ENCODE peak calls at places on chromosomes 16 and 17, in six cellular contexts. F, W, E, B, T and M are unnamed samples.
A peak's percentile ranks its signal among the peaks of the same experiment; 100 is the strongest.

GRCh38 chr16:1256874-1257322 is 1.0 kb downstream of the TPSD1 start:
- DNase-seq in F (no peak), W (no peak), E (no peak), B (no peak), T (no peak), M (no peak)

GRCh38 chr17:29709861-29710849 is 87.4 kb upstream of the CORO6 start:
- DNase-seq in F (peak; percentile 52), W (peak; percentile 63), E (peak; percentile 48), B (no peak), T (no peak), M (no peak)

GRCh38 chr17:20300399-20301037 is 166.8 kb downstream of the LGALS9B start:
- DNase-seq in F (peak; percentile 95), W (peak; percentile 66), E (peak; percentile 80), B (no peak), T (no peak), M (no peak)

GRCh38 chr16:86609115-86609514 is 30.8 kb downstream of the FOXL1 start:
- DNase-seq in F (peak; percentile 94), W (peak; percentile 60), E (peak; percentile 92), B (no peak), T (no peak), M (no peak)

GRCh38 chr16:89200124-89200849 is at the start of gene SLC22A31:
- DNase-seq in F (no peak), W (no peak), E (no peak), B (no peak), T (no peak), M (peak; percentile 42)

GRCh38 chr16:47310792-47311211 is 150.1 kb downstream of the ITFG1 start:
- DNase-seq in F (no peak), W (no peak), E (no peak), B (no peak), T (no peak), M (no peak)

GRCh38 chr17:79454826-79455225 is 156.0 kb downstream of the RBFOX3 start:
- DNase-seq in F (no peak), W (no peak), E (no peak), B (no peak), T (no peak), M (no peak)

GRCh38 chr16:54867302-54867832 is 63.3 kb upstream of the IRX5 start:
- DNase-seq in F (no peak), W (no peak), E (no peak), B (no peak), T (no peak), M (no peak)

GRCh38 chr17:78716814-78717393 is 65.2 kb downstream of the CYTH1 start:
- DNase-seq in F (peak; percentile 22), W (no peak), E (no peak), B (no peak), T (no peak), M (no peak)

GRCh38 chr16:9908613-9909012 is 273.6 kb downstream of the GRIN2A start:
- DNase-seq in F (no peak), W (no peak), E (no peak), B (no peak), T (no peak), M (no peak)

GRCh38 chr17:47665655-47666054 is 15.9 kb downstream of the KPNB1 start:
- DNase-seq in F (peak; percentile 33), W (no peak), E (peak; percentile 41), B (no peak), T (no peak), M (no peak)

GRCh38 chr16:56988161-56988947 is 1.0 kb upstream of the NLRC5 start:
- DNase-seq in F (peak; percentile 37), W (no peak), E (peak; percentile 53), B (no peak), T (no peak), M (no peak)

GRCh38 chr16:74107795-74108610 is 188.6 kb upstream of the PSMD7 start:
- DNase-seq in F (peak; percentile 2), W (peak; percentile 64), E (peak; percentile 4), B (peak; percentile 69), T (peak; percentile 39), M (peak; percentile 79)

GRCh38 chr17:46876353-46876887 is 25.0 kb downstream of the WNT9B start:
- DNase-seq in F (no peak), W (peak; percentile 49), E (no peak), B (no peak), T (no peak), M (peak; percentile 89)

GRCh38 chr16:1666316-1666715 is 11.8 kb upstream of the JPT2 start:
- DNase-seq in F (no peak), W (no peak), E (no peak), B (no peak), T (no peak), M (no peak)

GRCh38 chr17:74359916-74360315 is 1.8 kb downstream of the BTBD17 start:
- DNase-seq in F (no peak), W (no peak), E (no peak), B (no peak), T (no peak), M (no peak)

GRCh38 chr17:78599419-78599818 is 22.2 kb upstream of the DNAH17 start:
- DNase-seq in F (peak; percentile 8), W (no peak), E (peak; percentile 35), B (no peak), T (no peak), M (no peak)

GRCh38 chr16:76683051-76683450 is 405.9 kb downstream of the CNTNAP4 start:
- DNase-seq in F (no peak), W (no peak), E (no peak), B (no peak), T (no peak), M (peak; percentile 47)

GRCh38 chr17:64679710-64680216 is 17.7 kb upstream of the SMURF2 start:
- DNase-seq in F (peak; percentile 99), W (peak; percentile 96), E (peak; percentile 99), B (no peak), T (no peak), M (no peak)

GRCh38 chr17:29722411-29723198 is 99.9 kb upstream of the CORO6 start:
- DNase-seq in F (peak; percentile 73), W (peak; percentile 57), E (peak; percentile 88), B (no peak), T (no peak), M (no peak)

DNA sequence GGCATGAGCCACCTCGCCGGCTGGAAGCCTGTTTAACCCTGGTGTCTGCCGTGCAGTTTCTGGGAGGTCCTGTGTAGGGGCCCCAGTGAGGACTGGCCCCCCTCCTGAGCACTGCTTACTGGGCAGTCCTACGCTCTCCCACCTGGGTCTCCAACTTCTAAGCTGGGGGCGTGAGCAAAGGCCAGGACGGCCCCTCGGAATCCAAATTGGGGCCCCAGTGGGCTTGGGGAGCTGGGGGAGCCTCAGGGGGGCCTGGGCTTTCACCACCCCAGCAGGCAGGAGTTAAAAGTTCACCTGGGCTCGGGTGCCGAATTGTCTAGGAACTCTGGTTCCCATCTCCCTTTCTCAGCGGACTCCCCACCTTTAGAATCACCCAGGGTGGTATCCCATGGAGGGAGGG is 7.2 kb upstream of the SLC38A10 start:
- DNase-seq in F (no peak), W (no peak), E (no peak), B (no peak), T (no peak), M (no peak)
- H3K23ac ChIP-seq in F (no peak overlapping the region), W (no peak overlapping the region), E (no peak overlapping the region), B (no peak overlapping the region), T (no peak overlapping the region), M (no peak overlapping the region)

GRCh38 chr17:59839646-59840328 is 53.0 kb downstream of the TUBD1 start:
- DNase-seq in F (no peak), W (peak; percentile 35), E (no peak), B (no peak), T (no peak), M (no peak)
- H3K9ac ChIP-seq in F (peak overlapping the region; percentile 100), W (peak overlapping the region; percentile 78), E (peak overlapping the region; percentile 99), B (peak overlapping the region; percentile 96), T (no peak overlapping the region), M (peak overlapping the region; percentile 100)

DNA sequence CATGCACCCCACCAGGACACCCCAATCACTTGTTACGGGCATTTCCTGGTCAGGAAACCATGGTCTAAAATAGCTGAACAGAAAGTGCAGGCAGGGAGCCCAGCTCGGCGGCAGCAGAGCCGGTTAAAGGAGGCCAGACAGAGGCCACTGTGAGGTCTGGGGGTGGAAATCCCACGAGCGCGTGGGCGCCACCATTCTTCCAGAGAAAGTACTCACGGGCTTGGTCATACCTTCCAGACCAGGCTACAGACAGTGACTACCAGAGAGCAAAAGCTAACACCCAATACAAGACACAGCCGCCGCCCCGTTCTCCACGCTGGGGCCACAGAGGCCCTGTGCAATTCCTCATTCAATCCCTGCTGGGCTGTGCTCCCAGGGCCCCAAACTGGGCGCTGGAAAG is 11.9 kb downstream of the CEP131 start:
- DNase-seq in F (no peak), W (no peak), E (no peak), B (no peak), T (no peak), M (no peak)
- H2AFZ ChIP-seq in F (no peak overlapping the region), W (no peak overlapping the region), E (no peak overlapping the region), B (no peak overlapping the region), T (no peak overlapping the region), M (no peak overlapping the region)

GRCh38 chr17:45135192-45135977 is at the start of gene ACBD4:
- DNase-seq in F (peak; percentile 97), W (peak; percentile 96), E (peak; percentile 98), B (peak; percentile 87), T (peak; percentile 99), M (peak; percentile 99)
- H3K23ac ChIP-seq in F (peak within 1 kb of the TSS; percentile 11), W (no peak within 1 kb of the TSS), E (no peak within 1 kb of the TSS), B (no peak within 1 kb of the TSS), T (peak within 1 kb of the TSS; percentile 80), M (no peak within 1 kb of the TSS)